ENCODE peak calls at places on chromosome 10, in five cellular contexts. S, U, H, Y and T are unnamed samples.

GRCh38 chr10:20714518-20714917 is 182.6 kb downstream of the NEBL start:
- DNase-seq in Y (no peak), S (no peak), H (no peak), U (no peak), T (no peak)

GRCh38 chr10:62749104-62749683 is 55.3 kb upstream of the ADO start:
- DNase-seq in S (no peak), Y (no peak), H (no peak), U (no peak), T (no peak)

GRCh38 chr10:14588084-14588937 is 186.4 kb downstream of the FAM107B start:
- DNase-seq in H (peak), S (no peak), Y (no peak), U (no peak), T (no peak)

GRCh38 chr10:14812271-14812670 is 25.6 kb downstream of the CDNF start:
- DNase-seq in H (peak), S (no peak), U (no peak), Y (no peak), T (no peak)

GRCh38 chr10:96344178-96344577 is 14.6 kb downstream of the OPALIN start:
- DNase-seq in H (no peak), Y (no peak), S (no peak), U (no peak), T (no peak)

GRCh38 chr10:90982406-90983008 is 61.6 kb upstream of the ANKRD1 start:
- DNase-seq in H (no peak), Y (no peak), S (no peak), U (no peak), T (no peak)

GRCh38 chr10:129466703-129467345 is at the start of gene MGMT:
- DNase-seq in Y (peak), S (peak), H (peak), U (peak), T (peak)

GRCh38 chr10:59003203-59003602 is 173.2 kb upstream of the PHYHIPL start:
- DNase-seq in U (no peak), H (no peak), Y (no peak), S (no peak), T (no peak)

GRCh38 chr10:79507436-79508167 is 4.7 kb upstream of the EIF5AL1 start:
- DNase-seq in U (no peak), Y (no peak), H (no peak), S (no peak), T (no peak)

GRCh38 chr10:84715911-84716310 is 387.5 kb downstream of the CCSER2 start:
- DNase-seq in U (no peak), Y (peak), H (peak), S (peak), T (peak)